ENCODE peak calls at places on chromosomes 7 and 10, in nine cellular contexts. M is pancreas, E is Panc1, J is DND-41, Z is fibroblast of pulmonary artery, B is Peyer's patch, X is endodermal cell, H is chondrocyte, A is HFFc6. Q is an unnamed sample.

GRCh38 chr7:32518534-32519140 is 23.3 kb downstream of the AVL9 start:
- DNase-seq in M (no peak), E (no peak), J (no peak), Z (peak), B (no peak), X (no peak), H (no peak), A (peak), Q (no peak)

GRCh38 chr10:31669367-31669766 is 259.3 kb downstream of the ARHGAP12 start:
- DNase-seq in M (no peak), E (no peak), J (no peak), Z (no peak), B (no peak), X (no peak), H (no peak), A (no peak), Q (peak)

GRCh38 chr7:80550005-80550404 is 38.1 kb upstream of the GNAT3 start:
- DNase-seq in M (no peak), E (no peak), J (no peak), Z (no peak), B (no peak), X (no peak), H (no peak), A (no peak), Q (no peak)

GRCh38 chr7:100589341-100589935 is 3.3 kb downstream of the FBXO24 start:
- DNase-seq in M (peak), E (no peak), J (no peak), Z (no peak), B (no peak), X (peak), H (no peak), A (no peak), Q (no peak)

GRCh38 chr10:43380610-43381222 is 9.3 kb downstream of the FXYD4 start:
- DNase-seq in M (peak), E (no peak), J (no peak), Z (peak), B (no peak), X (no peak), H (peak), A (no peak), Q (no peak)

GRCh38 chr10:71996598-71997371 is 32.6 kb downstream of the CHST3 start:
- DNase-seq in M (peak), E (no peak), J (no peak), Z (no peak), B (no peak), X (no peak), H (no peak), A (no peak), Q (no peak)

GRCh38 chr10:101536800-101537199 is 51.3 kb downstream of the POLL start:
- DNase-seq in M (no peak), E (peak), J (no peak), Z (peak), B (no peak), X (no peak), H (no peak), A (peak), Q (no peak)

GRCh38 chr7:139745330-139746143 is 32.3 kb downstream of the HIPK2 start:
- DNase-seq in M (no peak), E (no peak), J (no peak), Z (no peak), B (no peak), X (no peak), H (no peak), A (no peak), Q (no peak)

GRCh38 chr7:134847834-134848233 is 68.4 kb downstream of the CALD1 start:
- DNase-seq in M (no peak), E (no peak), J (no peak), Z (no peak), B (no peak), X (no peak), H (no peak), A (no peak), Q (no peak)

GRCh38 chr7:140696024-140696678 is 357 bp upstream of the NDUFB2 start:
- DNase-seq in M (no peak), E (no peak), J (peak), Z (peak), B (peak), X (peak), H (no peak), A (peak), Q (peak)

GRCh38 chr10:34710391-34710751 is 104.7 kb downstream of the PARD3 start:
- DNase-seq in M (no peak), E (no peak), J (no peak), Z (peak), B (no peak), X (no peak), H (no peak), A (peak), Q (no peak)

GRCh38 chr10:77069020-77069419 is 568.6 kb downstream of the KCNMA1 start:
- DNase-seq in M (no peak), E (no peak), J (no peak), Z (no peak), B (no peak), X (no peak), H (no peak), A (no peak), Q (no peak)

GRCh38 chr7:102125127-102125561 is 161.5 kb upstream of the SH2B2 start:
- DNase-seq in M (no peak), E (peak), J (no peak), Z (peak), B (peak), X (peak), H (peak), A (peak), Q (no peak)

GRCh38 chr10:95578619-95579018 is 17.4 kb upstream of the SORBS1 start:
- DNase-seq in M (no peak), E (no peak), J (no peak), Z (no peak), B (no peak), X (no peak), H (no peak), A (no peak), Q (no peak)

GRCh38 chr10:132057191-132057681 is 8.5 kb upstream of the JAKMIP3 start:
- DNase-seq in M (no peak), E (no peak), J (no peak), Z (no peak), B (no peak), X (peak), H (peak), A (no peak), Q (no peak)

GRCh38 chr10:121667948-121668335 is 69.7 kb upstream of the FGFR2 start:
- DNase-seq in M (no peak), E (no peak), J (no peak), Z (no peak), B (no peak), X (no peak), H (no peak), A (no peak), Q (no peak)

GRCh38 chr7:138239244-138239643 is 163.0 kb downstream of the AKR1D1 start:
- DNase-seq in M (no peak), E (no peak), J (no peak), Z (no peak), B (no peak), X (no peak), H (no peak), A (no peak), Q (no peak)

GRCh38 chr7:141696386-141696785 is 5.6 kb downstream of the DENND11 start:
- DNase-seq in M (no peak), E (no peak), J (no peak), Z (no peak), B (no peak), X (no peak), H (no peak), A (no peak), Q (peak)

GRCh38 chr7:139959718-139960117 is 103.0 kb downstream of the PARP12 start:
- DNase-seq in M (no peak), E (no peak), J (no peak), Z (no peak), B (no peak), X (no peak), H (peak), A (no peak), Q (no peak)

GRCh38 chr7:93332172-93332571 is 100.0 kb downstream of the VPS50 start:
- DNase-seq in M (no peak), E (no peak), J (no peak), Z (no peak), B (no peak), X (no peak), H (no peak), A (no peak), Q (no peak)

GRCh38 chr7:80385512-80385911 is 126.4 kb downstream of the GNAT3 start:
- DNase-seq in M (no peak), E (no peak), J (no peak), Z (peak), B (no peak), X (no peak), H (no peak), A (no peak), Q (no peak)

GRCh38 chr10:117578999-117579590 is 36.5 kb downstream of the EMX2 start:
- DNase-seq in M (no peak), E (no peak), J (no peak), Z (no peak), B (no peak), X (no peak), H (no peak), A (no peak), Q (no peak)

GRCh38 chr10:100509241-100509640 is 10.4 kb downstream of the SEC31B start:
- DNase-seq in M (no peak), E (no peak), J (peak), Z (peak), B (no peak), X (no peak), H (no peak), A (no peak), Q (no peak)

GRCh38 chr7:151101621-151102396 is 15.5 kb downstream of the AGAP3 start:
- DNase-seq in M (peak), E (no peak), J (no peak), Z (no peak), B (no peak), X (no peak), H (no peak), A (no peak), Q (no peak)

GRCh38 chr7:151102991-151103390 is 16.7 kb downstream of the AGAP3 start:
- DNase-seq in M (no peak), E (no peak), J (no peak), Z (no peak), B (no peak), X (no peak), H (no peak), A (no peak), Q (no peak)

GRCh38 chr7:151099486-151100211 is 13.4 kb downstream of the AGAP3 start:
- DNase-seq in M (peak), E (no peak), J (no peak), Z (no peak), B (no peak), X (no peak), H (no peak), A (no peak), Q (no peak)

GRCh38 chr7:151103973-151104372 is 17.7 kb downstream of the AGAP3 start:
- DNase-seq in M (no peak), E (no peak), J (no peak), Z (no peak), B (no peak), X (no peak), H (no peak), A (no peak), Q (no peak)

GRCh38 chr7:151100921-151101320 is 14.6 kb downstream of the AGAP3 start:
- DNase-seq in M (peak), E (no peak), J (no peak), Z (no peak), B (no peak), X (no peak), H (peak), A (no peak), Q (no peak)
- TF ChIP-seq CTCF in M (no peak), E (no peak), J (no peak), Z (no peak), B (no peak), X (no peak), H (no peak), A (no peak), Q (no peak)

GRCh38 chr7:103539875-103540274 is 93.9 kb upstream of the SLC26A5 start:
- DNase-seq in M (no peak), E (no peak), J (no peak), Z (no peak), B (no peak), X (no peak), H (no peak), A (no peak), Q (no peak)
- TF ChIP-seq CTCF in M (no peak), E (no peak), J (no peak), Z (no peak), B (no peak), X (no peak), H (no peak), A (no peak), Q (no peak)

DNA sequence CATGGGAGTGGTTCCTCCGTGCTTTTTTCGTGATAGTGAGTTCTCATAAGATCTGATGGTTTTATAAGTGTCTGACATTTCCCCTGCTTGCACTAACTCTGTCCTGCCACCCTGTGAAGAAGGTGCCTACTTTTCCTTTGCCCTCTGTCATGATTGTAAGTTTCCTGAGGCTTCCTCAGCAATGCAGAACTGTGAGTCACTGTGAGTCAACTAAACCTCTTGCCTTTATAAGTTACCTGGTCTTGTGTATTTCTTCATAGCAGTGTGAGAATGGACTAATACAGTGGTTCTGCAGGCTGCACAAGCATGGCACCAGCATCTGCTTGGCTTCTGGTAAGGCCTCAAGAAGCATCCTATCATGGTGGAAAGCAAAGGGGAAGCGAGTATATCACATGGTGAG is 1144.6 kb downstream of the SORCS3 start:
- DNase-seq in M (no peak), E (no peak), J (no peak), Z (no peak), B (no peak), X (no peak), H (no peak), A (no peak), Q (no peak)
- TF ChIP-seq CTCF in M (no peak), E (no peak), J (no peak), Z (no peak), B (no peak), X (no peak), H (no peak), A (no peak), Q (no peak)

DNA sequence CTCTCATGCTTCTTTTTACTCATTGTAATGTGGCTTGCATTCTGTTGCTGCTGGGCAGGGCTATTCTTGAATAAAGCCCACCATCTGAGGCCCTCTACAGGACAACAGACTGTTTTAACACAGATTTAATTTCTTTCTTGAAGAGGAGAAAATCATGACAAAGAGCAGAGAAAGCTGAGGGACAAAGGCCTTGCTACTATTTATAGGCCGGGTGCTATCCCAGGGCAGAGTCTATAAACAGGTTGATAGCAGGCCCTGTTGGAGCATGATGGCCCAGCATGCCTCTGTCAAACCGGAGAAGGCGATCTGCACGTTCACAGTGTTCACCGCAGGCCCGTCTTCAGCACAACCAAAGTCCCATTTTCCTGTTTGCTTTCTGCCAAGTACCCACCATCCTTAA is 3.0 kb downstream of the VIPR2 start:
- DNase-seq in M (no peak), E (no peak), J (no peak), Z (no peak), B (no peak), X (peak), H (no peak), A (no peak), Q (no peak)
- TF ChIP-seq CTCF in M (no peak), E (no peak), J (peak), Z (no peak), B (no peak), X (peak), H (peak), A (no peak), Q (no peak)